ENCODE peak calls at places on chromosomes 13 and 19, in eight cellular contexts. One of them, this sample, is unnamed.
A peak's percentile ranks its signal among the peaks of the same experiment; 100 is the strongest.

GRCh38 chr13:45446181-45446580 is 18.6 kb upstream of the COG3 start:
- DNase-seq in HuH-7.5: no peak
- DNase-seq in activated naive CD4-positive, alpha-beta T cell: no peak
- DNase-seq in BJ: peak; percentile 46
- DNase-seq in head of caudate nucleus: no peak
- DNase-seq in AG08396: no peak
- DNase-seq in NCI-H345: no peak
- DNase-seq in brain microvascular endothelial cell: peak; percentile 67
- DNase-seq in this sample: peak; percentile 62

GRCh38 chr19:55383789-55384575 is at the start of gene TMEM238:
- DNase-seq in NCI-H345: peak; percentile 51
- DNase-seq in activated naive CD4-positive, alpha-beta T cell: peak; percentile 35
- DNase-seq in AG08396: peak; percentile 89
- DNase-seq in brain microvascular endothelial cell: peak; percentile 56
- DNase-seq in HuH-7.5: peak; percentile 90
- DNase-seq in BJ: no peak
- DNase-seq in head of caudate nucleus: peak; percentile 56
- DNase-seq in this sample: peak; percentile 74

GRCh38 chr13:98575009-98575866 is 1.7 kb downstream of the STK24 start:
- DNase-seq in AG08396: no peak
- DNase-seq in brain microvascular endothelial cell: no peak
- DNase-seq in BJ: no peak
- DNase-seq in NCI-H345: no peak
- DNase-seq in head of caudate nucleus: no peak
- DNase-seq in activated naive CD4-positive, alpha-beta T cell: no peak
- DNase-seq in HuH-7.5: no peak
- DNase-seq in this sample: no peak

GRCh38 chr19:45305421-45305820 is 17.3 kb downstream of the CKM start:
- DNase-seq in AG08396: no peak
- DNase-seq in brain microvascular endothelial cell: peak; percentile 48
- DNase-seq in NCI-H345: no peak
- DNase-seq in HuH-7.5: no peak
- DNase-seq in BJ: no peak
- DNase-seq in activated naive CD4-positive, alpha-beta T cell: no peak
- DNase-seq in head of caudate nucleus: no peak
- DNase-seq in this sample: no peak

GRCh38 chr13:42649761-42650289 is 75.9 kb downstream of the TNFSF11 start:
- DNase-seq in HuH-7.5: no peak
- DNase-seq in brain microvascular endothelial cell: no peak
- DNase-seq in NCI-H345: peak; percentile 18
- DNase-seq in activated naive CD4-positive, alpha-beta T cell: no peak
- DNase-seq in AG08396: no peak
- DNase-seq in BJ: no peak
- DNase-seq in head of caudate nucleus: no peak
- DNase-seq in this sample: no peak

GRCh38 chr19:42400404-42400803 is 10.3 kb upstream of the CNFN start:
- DNase-seq in brain microvascular endothelial cell: no peak
- DNase-seq in BJ: no peak
- DNase-seq in NCI-H345: no peak
- DNase-seq in HuH-7.5: no peak
- DNase-seq in head of caudate nucleus: no peak
- DNase-seq in activated naive CD4-positive, alpha-beta T cell: no peak
- DNase-seq in AG08396: no peak
- DNase-seq in this sample: no peak

GRCh38 chr19:18436651-18437478 is 1.1 kb downstream of the ISYNA1 start:
- DNase-seq in BJ: no peak
- DNase-seq in HuH-7.5: peak; percentile 100
- DNase-seq in activated naive CD4-positive, alpha-beta T cell: peak; percentile 71
- DNase-seq in head of caudate nucleus: no peak
- DNase-seq in AG08396: peak; percentile 88
- DNase-seq in NCI-H345: peak; percentile 79
- DNase-seq in brain microvascular endothelial cell: peak; percentile 72
- DNase-seq in this sample: peak; percentile 84

GRCh38 chr19:53657330-53657729 is 25.5 kb downstream of the DPRX start:
- DNase-seq in head of caudate nucleus: no peak
- DNase-seq in AG08396: no peak
- DNase-seq in brain microvascular endothelial cell: no peak
- DNase-seq in HuH-7.5: no peak
- DNase-seq in NCI-H345: no peak
- DNase-seq in BJ: no peak
- DNase-seq in activated naive CD4-positive, alpha-beta T cell: no peak
- DNase-seq in this sample: no peak

GRCh38 chr13:63198076-63198475 is 1782.4 kb upstream of the PCDH20 start:
- DNase-seq in activated naive CD4-positive, alpha-beta T cell: no peak
- DNase-seq in HuH-7.5: no peak
- DNase-seq in AG08396: no peak
- DNase-seq in brain microvascular endothelial cell: no peak
- DNase-seq in BJ: peak; percentile 5
- DNase-seq in head of caudate nucleus: no peak
- DNase-seq in NCI-H345: peak; percentile 86
- DNase-seq in this sample: no peak

GRCh38 chr19:49362048-49362925 is at the start of gene TEAD2:
- DNase-seq in activated naive CD4-positive, alpha-beta T cell: no peak
- DNase-seq in head of caudate nucleus: no peak
- DNase-seq in HuH-7.5: peak; percentile 75
- DNase-seq in BJ: no peak
- DNase-seq in AG08396: peak; percentile 84
- DNase-seq in brain microvascular endothelial cell: peak; percentile 24
- DNase-seq in NCI-H345: no peak
- DNase-seq in this sample: peak; percentile 74

GRCh38 chr13:24747248-24748151 is 16.5 kb upstream of the RNF17 start:
- DNase-seq in NCI-H345: peak; percentile 39
- DNase-seq in BJ: no peak
- DNase-seq in brain microvascular endothelial cell: no peak
- DNase-seq in activated naive CD4-positive, alpha-beta T cell: no peak
- DNase-seq in AG08396: no peak
- DNase-seq in head of caudate nucleus: no peak
- DNase-seq in HuH-7.5: no peak
- DNase-seq in this sample: no peak

GRCh38 chr19:41541990-41542584 is 33.9 kb upstream of the CEACAM21 start:
- DNase-seq in BJ: no peak
- DNase-seq in NCI-H345: no peak
- DNase-seq in activated naive CD4-positive, alpha-beta T cell: peak; percentile 56
- DNase-seq in AG08396: no peak
- DNase-seq in head of caudate nucleus: peak; percentile 43
- DNase-seq in HuH-7.5: no peak
- DNase-seq in brain microvascular endothelial cell: peak; percentile 24
- DNase-seq in this sample: no peak

GRCh38 chr19:14073925-14074838 is 1.6 kb downstream of the MISP3 start:
- DNase-seq in HuH-7.5: peak; percentile 65
- DNase-seq in NCI-H345: peak; percentile 36
- DNase-seq in AG08396: peak; percentile 53
- DNase-seq in head of caudate nucleus: peak; percentile 45
- DNase-seq in BJ: no peak
- DNase-seq in brain microvascular endothelial cell: no peak
- DNase-seq in activated naive CD4-positive, alpha-beta T cell: no peak
- DNase-seq in this sample: no peak

GRCh38 chr19:5186293-5187050 is 154.1 kb downstream of the PTPRS start:
- DNase-seq in activated naive CD4-positive, alpha-beta T cell: no peak
- DNase-seq in HuH-7.5: no peak
- DNase-seq in BJ: peak; percentile 79
- DNase-seq in AG08396: peak; percentile 57
- DNase-seq in head of caudate nucleus: no peak
- DNase-seq in brain microvascular endothelial cell: peak; percentile 14
- DNase-seq in NCI-H345: no peak
- DNase-seq in this sample: peak; percentile 87

GRCh38 chr13:46530084-46530935 is 22.7 kb upstream of the LRCH1 start:
- DNase-seq in BJ: peak; percentile 80
- DNase-seq in activated naive CD4-positive, alpha-beta T cell: no peak
- DNase-seq in AG08396: peak; percentile 28
- DNase-seq in HuH-7.5: no peak
- DNase-seq in NCI-H345: no peak
- DNase-seq in head of caudate nucleus: no peak
- DNase-seq in brain microvascular endothelial cell: no peak
- DNase-seq in this sample: peak; percentile 51

GRCh38 chr19:51338563-51339312 is 3.2 kb downstream of the VSIG10L start:
- DNase-seq in AG08396: peak; percentile 90
- DNase-seq in NCI-H345: no peak
- DNase-seq in HuH-7.5: peak; percentile 96
- DNase-seq in activated naive CD4-positive, alpha-beta T cell: peak; percentile 85
- DNase-seq in BJ: no peak
- DNase-seq in head of caudate nucleus: peak; percentile 78
- DNase-seq in brain microvascular endothelial cell: peak; percentile 80
- DNase-seq in this sample: peak; percentile 88

GRCh38 chr13:21638319-21639282 is 32.3 kb upstream of the FGF9 start:
- DNase-seq in AG08396: peak; percentile 30
- DNase-seq in activated naive CD4-positive, alpha-beta T cell: peak; percentile 1
- DNase-seq in head of caudate nucleus: peak; percentile 19
- DNase-seq in BJ: no peak
- DNase-seq in HuH-7.5: no peak
- DNase-seq in brain microvascular endothelial cell: no peak
- DNase-seq in NCI-H345: peak; percentile 43
- DNase-seq in this sample: peak; percentile 51

GRCh38 chr19:38793186-38793585 is 4.2 kb downstream of the LGALS7B start:
- DNase-seq in NCI-H345: peak; percentile 34
- DNase-seq in HuH-7.5: no peak
- DNase-seq in brain microvascular endothelial cell: peak; percentile 24
- DNase-seq in BJ: no peak
- DNase-seq in head of caudate nucleus: no peak
- DNase-seq in AG08396: no peak
- DNase-seq in activated naive CD4-positive, alpha-beta T cell: no peak
- DNase-seq in this sample: no peak

GRCh38 chr19:44308011-44308410 is 3.2 kb upstream of the ZNF235 start:
- DNase-seq in head of caudate nucleus: no peak
- DNase-seq in AG08396: no peak
- DNase-seq in brain microvascular endothelial cell: no peak
- DNase-seq in HuH-7.5: no peak
- DNase-seq in activated naive CD4-positive, alpha-beta T cell: no peak
- DNase-seq in BJ: no peak
- DNase-seq in NCI-H345: no peak
- DNase-seq in this sample: peak; percentile 46

GRCh38 chr19:54928299-54928698 is 19.0 kb downstream of the NLRP7 start:
- DNase-seq in AG08396: no peak
- DNase-seq in activated naive CD4-positive, alpha-beta T cell: no peak
- DNase-seq in head of caudate nucleus: no peak
- DNase-seq in brain microvascular endothelial cell: no peak
- DNase-seq in NCI-H345: no peak
- DNase-seq in BJ: no peak
- DNase-seq in HuH-7.5: no peak
- DNase-seq in this sample: no peak

GRCh38 chr19:46239193-46239767 is 9.7 kb downstream of the IGFL1 start:
- DNase-seq in AG08396: no peak
- DNase-seq in BJ: no peak
- DNase-seq in HuH-7.5: no peak
- DNase-seq in activated naive CD4-positive, alpha-beta T cell: no peak
- DNase-seq in brain microvascular endothelial cell: no peak
- DNase-seq in head of caudate nucleus: no peak
- DNase-seq in NCI-H345: no peak
- DNase-seq in this sample: no peak

This sample was measured in AG08395.